ENCODE peak calls at places on chromosomes 16 and 17, in six cellular contexts. One of them, this sample, is unnamed.

GRCh38 chr17:7572338-7572587 is 7.2 kb upstream of the CD68 start:
- DNase-seq in mucosa of descending colon: no peak
- DNase-seq in body of pancreas: no peak
- DNase-seq in AG09309: no peak
- DNase-seq in stomach: no peak
- DNase-seq in astrocyte of the spinal cord: no peak
- DNase-seq in this sample: no peak

GRCh38 chr17:79500738-79501533 is 109.9 kb downstream of the RBFOX3 start:
- DNase-seq in mucosa of descending colon: no peak
- DNase-seq in body of pancreas: peak
- DNase-seq in AG09309: no peak
- DNase-seq in stomach: no peak
- DNase-seq in astrocyte of the spinal cord: no peak
- DNase-seq in this sample: no peak

GRCh38 chr16:74990832-74991231 is 5.9 kb upstream of the WDR59 start:
- DNase-seq in mucosa of descending colon: no peak
- DNase-seq in body of pancreas: no peak
- DNase-seq in AG09309: no peak
- DNase-seq in stomach: no peak
- DNase-seq in astrocyte of the spinal cord: no peak
- DNase-seq in this sample: no peak

GRCh38 chr17:74369221-74369620 is 1.9 kb downstream of the GPR142 start:
- DNase-seq in mucosa of descending colon: peak
- DNase-seq in body of pancreas: peak
- DNase-seq in AG09309: no peak
- DNase-seq in stomach: peak
- DNase-seq in astrocyte of the spinal cord: no peak
- DNase-seq in this sample: no peak

GRCh38 chr16:46918905-46919792 is 35.0 kb downstream of the GPT2 start:
- DNase-seq in mucosa of descending colon: no peak
- DNase-seq in body of pancreas: peak
- DNase-seq in AG09309: no peak
- DNase-seq in stomach: peak
- DNase-seq in astrocyte of the spinal cord: no peak
- DNase-seq in this sample: no peak

GRCh38 chr17:72099919-72100318 is 20.9 kb upstream of the SOX9 start:
- DNase-seq in mucosa of descending colon: no peak
- DNase-seq in body of pancreas: no peak
- DNase-seq in AG09309: no peak
- DNase-seq in stomach: no peak
- DNase-seq in astrocyte of the spinal cord: peak
- DNase-seq in this sample: no peak

GRCh38 chr16:87851141-87851587 is 18.1 kb downstream of the SLC7A5 start:
- DNase-seq in mucosa of descending colon: no peak
- DNase-seq in body of pancreas: no peak
- DNase-seq in AG09309: no peak
- DNase-seq in stomach: no peak
- DNase-seq in astrocyte of the spinal cord: no peak
- DNase-seq in this sample: no peak

GRCh38 chr17:44916781-44917241 is 1.5 kb upstream of the GFAP start:
- DNase-seq in mucosa of descending colon: no peak
- DNase-seq in body of pancreas: peak
- DNase-seq in AG09309: peak
- DNase-seq in stomach: no peak
- DNase-seq in astrocyte of the spinal cord: peak
- DNase-seq in this sample: no peak

GRCh38 chr16:87329436-87330256 is 12.5 kb upstream of the C16orf95 start:
- DNase-seq in mucosa of descending colon: peak
- DNase-seq in body of pancreas: no peak
- DNase-seq in AG09309: no peak
- DNase-seq in stomach: no peak
- DNase-seq in astrocyte of the spinal cord: no peak
- DNase-seq in this sample: no peak

GRCh38 chr17:67959510-67959909 is 36.8 kb downstream of the C17orf58 start:
- DNase-seq in mucosa of descending colon: peak
- DNase-seq in body of pancreas: no peak
- DNase-seq in AG09309: no peak
- DNase-seq in stomach: no peak
- DNase-seq in astrocyte of the spinal cord: no peak
- DNase-seq in this sample: no peak

GRCh38 chr17:2239882-2240430 is 63.6 kb downstream of the SMG6 start:
- DNase-seq in mucosa of descending colon: no peak
- DNase-seq in body of pancreas: peak
- DNase-seq in AG09309: peak
- DNase-seq in stomach: peak
- DNase-seq in astrocyte of the spinal cord: peak
- DNase-seq in this sample: peak

GRCh38 chr17:74730491-74731346 is 6.3 kb upstream of the RAB37 start:
- DNase-seq in mucosa of descending colon: no peak
- DNase-seq in body of pancreas: peak
- DNase-seq in AG09309: no peak
- DNase-seq in stomach: no peak
- DNase-seq in astrocyte of the spinal cord: no peak
- DNase-seq in this sample: no peak

GRCh38 chr16:2365397-2365796 is 24.9 kb upstream of the ABCA3 start:
- DNase-seq in mucosa of descending colon: no peak
- DNase-seq in body of pancreas: no peak
- DNase-seq in AG09309: no peak
- DNase-seq in stomach: no peak
- DNase-seq in astrocyte of the spinal cord: no peak
- DNase-seq in this sample: no peak
- H3K4me3 ChIP-seq in mucosa of descending colon: no peak
- H3K4me3 ChIP-seq in body of pancreas: no peak
- H3K4me3 ChIP-seq in AG09309: no peak
- H3K4me3 ChIP-seq in stomach: no peak
- H3K4me3 ChIP-seq in astrocyte of the spinal cord: no peak
- H3K4me3 ChIP-seq in this sample: no peak

GRCh38 chr16:80931985-80932720 is 74.5 kb downstream of the CMC2 start:
- DNase-seq in mucosa of descending colon: peak
- DNase-seq in body of pancreas: peak
- DNase-seq in AG09309: peak
- DNase-seq in stomach: peak
- DNase-seq in astrocyte of the spinal cord: peak
- DNase-seq in this sample: peak
- TF ChIP-seq CTCF in mucosa of descending colon: no peak
- TF ChIP-seq CTCF in body of pancreas: peak
- TF ChIP-seq CTCF in AG09309: no peak
- TF ChIP-seq CTCF in stomach: no peak
- TF ChIP-seq CTCF in astrocyte of the spinal cord: peak
- TF ChIP-seq CTCF in this sample: peak

DNA sequence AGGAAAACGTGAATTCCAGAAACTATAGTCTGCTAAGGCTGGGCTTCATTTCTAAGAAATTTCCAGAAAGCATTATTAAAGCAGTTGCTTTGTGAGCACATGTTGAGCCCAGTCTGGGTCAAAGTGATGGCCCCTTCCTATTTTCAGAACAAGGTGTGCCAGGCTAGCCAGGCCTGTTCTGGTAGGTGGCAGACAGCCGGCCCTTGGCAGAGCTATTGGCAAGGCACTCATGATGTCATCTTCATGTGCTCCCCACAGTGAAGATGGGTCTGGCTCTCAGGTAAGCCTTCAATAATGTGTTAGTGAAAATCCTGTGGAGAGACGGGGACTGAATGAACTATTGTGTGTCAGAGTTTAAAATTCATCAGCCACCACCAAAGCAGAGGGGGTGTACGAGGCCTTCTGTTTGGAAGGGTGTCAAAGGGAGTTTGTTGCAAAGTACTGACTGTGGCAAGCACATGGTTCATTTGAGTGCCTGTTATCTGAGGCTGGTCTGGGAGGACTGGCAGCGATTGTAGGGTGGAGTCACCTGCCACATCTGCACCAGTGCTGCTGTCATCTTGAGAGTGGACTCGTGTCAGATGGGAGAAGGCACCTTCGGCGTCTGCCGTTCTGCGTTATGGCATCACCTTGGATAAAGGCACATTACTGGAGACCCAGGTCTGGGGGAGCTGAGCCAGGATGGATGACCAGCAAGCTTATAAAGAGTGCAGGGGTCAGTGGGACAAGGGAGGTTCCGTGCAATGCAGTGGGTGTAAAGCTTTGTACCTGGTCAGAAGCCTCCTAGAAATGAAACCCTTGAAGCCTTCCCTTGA is 43.4 kb downstream of the KSR1 start:
- DNase-seq in mucosa of descending colon: no peak
- DNase-seq in body of pancreas: peak
- DNase-seq in AG09309: no peak
- DNase-seq in stomach: no peak
- DNase-seq in astrocyte of the spinal cord: no peak
- DNase-seq in this sample: no peak
- H3K4me3 ChIP-seq in mucosa of descending colon: no peak
- H3K4me3 ChIP-seq in body of pancreas: no peak
- H3K4me3 ChIP-seq in AG09309: no peak
- H3K4me3 ChIP-seq in stomach: no peak
- H3K4me3 ChIP-seq in astrocyte of the spinal cord: no peak
- H3K4me3 ChIP-seq in this sample: no peak

GRCh38 chr17:43403846-43404245 is 5.1 kb downstream of the ARL4D start:
- DNase-seq in mucosa of descending colon: no peak
- DNase-seq in body of pancreas: no peak
- DNase-seq in AG09309: no peak
- DNase-seq in stomach: no peak
- DNase-seq in astrocyte of the spinal cord: no peak
- DNase-seq in this sample: no peak

GRCh38 chr17:43409131-43409530 is 10.3 kb downstream of the ARL4D start:
- DNase-seq in mucosa of descending colon: no peak
- DNase-seq in body of pancreas: no peak
- DNase-seq in AG09309: no peak
- DNase-seq in stomach: no peak
- DNase-seq in astrocyte of the spinal cord: no peak
- DNase-seq in this sample: no peak

GRCh38 chr17:43405861-43406260 is 7.1 kb downstream of the ARL4D start:
- DNase-seq in mucosa of descending colon: no peak
- DNase-seq in body of pancreas: no peak
- DNase-seq in AG09309: no peak
- DNase-seq in stomach: no peak
- DNase-seq in astrocyte of the spinal cord: no peak
- DNase-seq in this sample: no peak

GRCh38 chr17:43410557-43411368 is 12.0 kb downstream of the ARL4D start:
- DNase-seq in mucosa of descending colon: no peak
- DNase-seq in body of pancreas: no peak
- DNase-seq in AG09309: no peak
- DNase-seq in stomach: no peak
- DNase-seq in astrocyte of the spinal cord: no peak
- DNase-seq in this sample: no peak

GRCh38 chr17:43406676-43407645 is 8.2 kb downstream of the ARL4D start:
- DNase-seq in mucosa of descending colon: no peak
- DNase-seq in body of pancreas: no peak
- DNase-seq in AG09309: no peak
- DNase-seq in stomach: no peak
- DNase-seq in astrocyte of the spinal cord: no peak
- DNase-seq in this sample: no peak
- TF ChIP-seq CTCF in mucosa of descending colon: no peak
- TF ChIP-seq CTCF in body of pancreas: no peak
- TF ChIP-seq CTCF in AG09309: no peak
- TF ChIP-seq CTCF in stomach: no peak
- TF ChIP-seq CTCF in astrocyte of the spinal cord: no peak
- TF ChIP-seq CTCF in this sample: no peak

GRCh38 chr17:48626202-48626469 is at the start of gene HOXB9:
- DNase-seq in mucosa of descending colon: no peak
- DNase-seq in body of pancreas: no peak
- DNase-seq in AG09309: no peak
- DNase-seq in stomach: no peak
- DNase-seq in astrocyte of the spinal cord: no peak
- DNase-seq in this sample: no peak
- H3K4me3 ChIP-seq in mucosa of descending colon: peak
- H3K4me3 ChIP-seq in body of pancreas: no peak
- H3K4me3 ChIP-seq in AG09309: peak
- H3K4me3 ChIP-seq in stomach: peak
- H3K4me3 ChIP-seq in astrocyte of the spinal cord: peak
- H3K4me3 ChIP-seq in this sample: no peak

GRCh38 chr17:17751996-17752821 is 71.0 kb downstream of the RAI1 start:
- DNase-seq in mucosa of descending colon: peak
- DNase-seq in body of pancreas: peak
- DNase-seq in AG09309: peak
- DNase-seq in stomach: peak
- DNase-seq in astrocyte of the spinal cord: peak
- DNase-seq in this sample: peak
- TF ChIP-seq CTCF in mucosa of descending colon: no peak
- TF ChIP-seq CTCF in body of pancreas: peak
- TF ChIP-seq CTCF in AG09309: no peak
- TF ChIP-seq CTCF in stomach: no peak
- TF ChIP-seq CTCF in astrocyte of the spinal cord: peak
- TF ChIP-seq CTCF in this sample: peak

DNA sequence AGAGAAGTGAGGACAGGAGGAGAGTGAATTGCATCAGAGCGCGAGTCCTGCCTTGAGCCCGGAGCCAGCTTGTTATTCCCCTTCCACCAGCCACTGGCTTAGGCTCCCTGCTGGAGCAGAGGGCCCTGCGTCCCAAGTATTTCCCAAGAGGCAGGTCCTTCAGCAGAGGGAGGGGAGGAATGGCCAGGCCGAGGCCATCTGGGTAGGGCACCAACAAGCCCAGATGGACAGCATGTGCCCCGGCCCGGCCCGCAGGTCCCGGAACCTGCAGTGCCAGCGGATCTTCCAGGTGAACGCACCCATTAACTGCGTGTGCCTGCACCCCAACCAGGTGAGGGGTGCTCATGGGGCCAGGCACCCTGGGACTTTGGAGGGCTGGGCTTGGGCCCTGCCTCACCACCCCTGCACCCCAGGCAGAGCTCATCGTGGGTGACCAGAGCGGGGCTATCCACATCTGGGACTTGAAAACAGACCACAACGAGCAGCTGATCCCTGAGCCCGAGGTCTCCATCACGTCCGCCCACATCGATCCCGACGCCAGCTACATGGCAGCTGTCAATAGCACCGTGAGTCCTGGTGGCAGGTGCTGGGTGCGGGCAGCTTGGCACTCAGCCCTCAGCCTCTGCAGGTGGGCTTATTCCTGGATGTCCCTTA is 1.7 kb downstream of the MLST8 start:
- DNase-seq in mucosa of descending colon: no peak
- DNase-seq in body of pancreas: no peak
- DNase-seq in AG09309: no peak
- DNase-seq in stomach: no peak
- DNase-seq in astrocyte of the spinal cord: no peak
- DNase-seq in this sample: no peak
- H3K4me3 ChIP-seq in mucosa of descending colon: no peak
- H3K4me3 ChIP-seq in body of pancreas: no peak
- H3K4me3 ChIP-seq in AG09309: no peak
- H3K4me3 ChIP-seq in stomach: no peak
- H3K4me3 ChIP-seq in astrocyte of the spinal cord: no peak
- H3K4me3 ChIP-seq in this sample: no peak

DNA sequence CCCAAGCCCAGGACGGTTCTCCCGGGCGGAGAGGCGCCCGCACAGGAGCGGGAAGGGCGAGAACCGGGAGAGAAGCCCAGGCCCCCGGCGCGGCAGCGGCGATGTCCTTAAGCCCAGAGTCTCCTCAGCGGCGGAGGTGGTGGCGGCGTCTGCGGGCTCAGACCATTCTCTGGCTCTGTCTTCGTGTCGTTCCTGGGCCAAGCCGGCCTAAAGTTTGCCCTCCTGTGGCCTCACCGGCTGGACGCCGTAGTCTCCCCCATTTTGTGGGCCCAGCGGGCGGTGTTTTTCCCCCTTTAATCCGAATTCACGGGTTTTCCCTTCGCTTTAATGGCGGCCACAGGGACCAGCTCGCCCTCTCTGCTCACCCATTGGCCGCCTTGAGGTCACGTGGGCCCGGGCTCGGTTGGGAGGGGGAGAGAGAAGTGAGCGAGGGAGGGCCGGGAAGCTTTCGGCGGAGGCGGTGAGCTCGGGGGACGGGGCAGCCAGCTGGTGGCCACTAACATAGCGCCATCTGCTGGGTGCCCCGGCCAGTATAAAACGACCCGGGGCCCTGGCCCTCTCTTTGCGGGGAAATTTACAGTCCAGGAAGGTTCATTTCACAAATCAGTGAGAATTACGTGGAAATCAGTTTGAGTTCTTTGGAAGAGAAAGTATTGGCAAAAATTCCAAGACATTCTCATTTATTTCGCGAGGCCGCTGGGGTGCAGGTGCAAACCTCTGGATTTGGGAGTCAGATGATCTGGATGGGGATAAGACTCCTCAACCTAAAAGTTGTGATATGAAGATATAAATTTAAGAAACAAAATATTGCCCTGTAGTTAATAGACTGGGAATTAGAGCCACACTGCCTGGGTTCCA is 762 bp upstream of the MED13 start:
- DNase-seq in mucosa of descending colon: peak
- DNase-seq in body of pancreas: peak
- DNase-seq in AG09309: peak
- DNase-seq in stomach: peak
- DNase-seq in astrocyte of the spinal cord: peak
- DNase-seq in this sample: peak
- TF ChIP-seq CTCF in mucosa of descending colon: peak
- TF ChIP-seq CTCF in body of pancreas: peak
- TF ChIP-seq CTCF in AG09309: peak
- TF ChIP-seq CTCF in stomach: no peak
- TF ChIP-seq CTCF in astrocyte of the spinal cord: peak
- TF ChIP-seq CTCF in this sample: peak